ENCODE peak calls at places on chromosome 14, in ten cellular contexts. B is SK-N-SH, M is GM12892, D is H1, Q is transverse colon, R is GM23338, G is GM12891, W is stomach, J is HCT116, H is prostate gland. V is an unnamed sample.

GRCh38 chr14:29865299-29865698 is 62.3 kb downstream of the PRKD1 start:
- DNase-seq in G (no peak), M (no peak), Q (no peak), D (no peak), J (no peak), H (no peak), B (no peak), W (no peak), R (no peak), V (no peak)

GRCh38 chr14:54529811-54530210 is 20.1 kb downstream of the CGRRF1 start:
- DNase-seq in J (no peak), R (no peak), M (no peak), H (peak), D (no peak), B (no peak), W (no peak), Q (peak), G (no peak), V (no peak)

GRCh38 chr14:55333785-55334485 is 62.7 kb downstream of the FBXO34 start:
- DNase-seq in H (no peak), D (no peak), R (no peak), Q (no peak), B (no peak), M (no peak), J (no peak), W (no peak), G (no peak), V (no peak)

GRCh38 chr14:50228313-50228712 is 3.1 kb downstream of the SOS2 start:
- DNase-seq in M (no peak), J (no peak), Q (no peak), D (no peak), G (no peak), H (no peak), R (no peak), W (no peak), B (no peak), V (no peak)

GRCh38 chr14:70257526-70257925 is 68.8 kb upstream of the SLC8A3 start:
- DNase-seq in J (peak), R (peak), W (no peak), M (no peak), G (no peak), D (peak), Q (peak), B (no peak), H (no peak), V (no peak)

GRCh38 chr14:32009221-32009620 is 67.9 kb upstream of the ARHGAP5 start:
- DNase-seq in D (no peak), W (no peak), M (no peak), Q (no peak), B (no peak), J (no peak), H (no peak), R (no peak), G (no peak), V (no peak)

GRCh38 chr14:92093320-92093719 is 13.1 kb downstream of the ATXN3 start:
- DNase-seq in Q (no peak), W (no peak), D (no peak), J (no peak), R (peak), M (no peak), G (no peak), B (peak), H (no peak), V (no peak)

GRCh38 chr14:62691613-62692489 is 353.4 kb downstream of the KCNH5 start:
- DNase-seq in G (no peak), R (no peak), Q (no peak), M (no peak), B (no peak), H (peak), D (no peak), W (peak), J (no peak), V (no peak)

GRCh38 chr14:96243785-96244184 is 12.2 kb upstream of the BDKRB1 start:
- DNase-seq in D (no peak), M (no peak), B (no peak), W (no peak), G (no peak), H (no peak), Q (no peak), J (no peak), R (no peak), V (no peak)

GRCh38 chr14:39812532-39813320 is 380.5 kb upstream of the FBXO33 start:
- DNase-seq in D (no peak), Q (no peak), W (no peak), G (no peak), B (no peak), J (no peak), H (no peak), M (no peak), R (no peak), V (no peak)

GRCh38 chr14:53924754-53925153 is 31.9 kb downstream of the BMP4 start:
- DNase-seq in B (no peak), W (no peak), G (no peak), D (no peak), H (no peak), M (no peak), Q (no peak), R (no peak), J (peak), V (no peak)

GRCh38 chr14:80607430-80608200 is 333.9 kb downstream of the CEP128 start:
- DNase-seq in W (no peak), D (no peak), M (no peak), J (no peak), G (no peak), H (no peak), B (no peak), Q (no peak), R (no peak), V (no peak)

GRCh38 chr14:32329690-32330290 is 692 bp downstream of the AKAP6 start:
- DNase-seq in G (no peak), J (no peak), B (no peak), M (no peak), R (no peak), Q (no peak), W (no peak), D (no peak), H (no peak), V (no peak)

GRCh38 chr14:55976619-55977018 is 141.6 kb upstream of the PELI2 start:
- DNase-seq in Q (peak), B (no peak), M (no peak), D (no peak), G (no peak), R (no peak), W (no peak), J (no peak), H (peak), V (no peak)

GRCh38 chr14:94787655-94788054 is 17.7 kb upstream of the GSC start:
- DNase-seq in J (no peak), G (no peak), W (no peak), M (no peak), D (no peak), H (no peak), R (no peak), Q (no peak), B (no peak), V (no peak)
- TF ChIP-seq POLR2AphosphoS5 in J (no peak), G (no peak), W (no peak), M (no peak), D (no peak), H (no peak), R (no peak), Q (no peak), B (no peak), V (no peak)

GRCh38 chr14:102213984-102214658 is 74.4 kb downstream of the WDR20 start:
- DNase-seq in G (no peak), B (no peak), H (no peak), D (no peak), M (no peak), R (peak), J (no peak), Q (no peak), W (no peak), V (no peak)
- TF ChIP-seq POLR2AphosphoS5 in G (no peak), B (no peak), H (no peak), D (no peak), M (no peak), R (no peak), J (no peak), Q (no peak), W (no peak), V (no peak)

GRCh38 chr14:24275524-24276139 is 4.2 kb upstream of the RABGGTA start:
- DNase-seq in D (no peak), W (no peak), G (no peak), M (no peak), Q (no peak), B (no peak), J (no peak), R (peak), H (no peak), V (no peak)

GRCh38 chr14:24274101-24274543 is 2.7 kb upstream of the RABGGTA start:
- DNase-seq in M (peak), B (no peak), R (peak), J (no peak), G (peak), H (no peak), D (no peak), Q (no peak), W (peak), V (no peak)

GRCh38 chr14:24280797-24281460 is 9.5 kb upstream of the RABGGTA start:
- DNase-seq in W (no peak), D (no peak), R (no peak), M (no peak), J (no peak), G (no peak), Q (no peak), H (no peak), B (no peak), V (no peak)

GRCh38 chr14:24279301-24280186 is 8.1 kb upstream of the RABGGTA start:
- DNase-seq in W (no peak), H (no peak), M (no peak), B (peak), Q (no peak), J (no peak), R (no peak), D (no peak), G (no peak), V (no peak)

GRCh38 chr14:24277606-24278321 is 6.4 kb upstream of the RABGGTA start:
- DNase-seq in R (no peak), B (no peak), D (no peak), G (no peak), Q (peak), W (no peak), M (no peak), H (no peak), J (no peak), V (no peak)
- TF ChIP-seq POLR2AphosphoS5 in R (no peak), B (no peak), D (no peak), G (no peak), Q (no peak), W (no peak), M (no peak), H (no peak), J (no peak), V (no peak)

GRCh38 chr14:75437201-75438143 is 9.7 kb downstream of the JDP2 start:
- DNase-seq in W (no peak), B (no peak), R (no peak), G (no peak), J (no peak), H (no peak), D (no peak), M (no peak), Q (no peak), V (no peak)
- TF ChIP-seq POLR2AphosphoS5 in W (no peak), B (no peak), R (no peak), G (no peak), J (no peak), H (no peak), D (no peak), M (no peak), Q (no peak), V (no peak)

DNA sequence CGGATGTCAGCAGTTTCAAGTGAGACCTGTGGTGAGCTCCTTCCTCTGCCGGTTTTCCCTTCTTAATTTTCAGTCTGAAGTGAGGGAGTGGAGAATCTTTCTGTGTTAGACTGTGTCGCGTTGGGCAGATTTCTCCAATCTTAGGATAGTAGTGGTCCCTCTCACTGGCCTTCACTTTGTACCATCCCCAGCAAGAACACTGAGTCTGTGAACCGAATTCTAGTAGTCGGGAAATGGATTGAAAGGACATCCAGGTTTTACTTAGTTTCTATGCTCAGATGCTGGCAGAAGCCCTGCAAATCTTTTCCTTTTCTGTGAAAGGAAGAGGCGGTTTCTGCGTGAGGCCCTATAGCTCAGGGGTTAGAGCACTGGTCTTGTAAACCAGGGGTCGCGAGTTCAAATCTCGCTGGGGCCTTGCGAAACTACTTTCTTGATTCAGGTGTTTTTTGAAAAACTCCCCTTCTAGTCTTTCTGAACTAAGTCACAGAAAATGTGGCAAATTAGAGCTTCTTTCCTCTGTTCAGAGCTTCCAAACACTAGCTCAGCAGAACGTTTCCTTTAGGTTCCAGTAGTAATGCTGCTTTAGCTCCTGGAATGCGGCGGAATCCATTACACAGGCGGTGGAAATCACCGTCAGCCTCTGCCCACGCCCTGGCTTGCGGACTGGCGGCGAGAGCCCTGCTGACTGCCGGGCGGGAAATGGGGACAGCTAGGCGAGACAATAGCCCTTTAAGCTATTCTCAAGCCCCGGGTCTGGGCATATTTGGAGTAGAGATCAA is 2.8 kb upstream of the RNASE4 start:
- DNase-seq in B (peak), Q (peak), W (peak), G (no peak), H (peak), M (no peak), R (peak), J (peak), D (no peak), V (peak)
- TF ChIP-seq POLR2AphosphoS5 in B (no peak), Q (peak), W (peak), G (no peak), H (peak), M (no peak), R (no peak), J (no peak), D (no peak), V (no peak)

DNA sequence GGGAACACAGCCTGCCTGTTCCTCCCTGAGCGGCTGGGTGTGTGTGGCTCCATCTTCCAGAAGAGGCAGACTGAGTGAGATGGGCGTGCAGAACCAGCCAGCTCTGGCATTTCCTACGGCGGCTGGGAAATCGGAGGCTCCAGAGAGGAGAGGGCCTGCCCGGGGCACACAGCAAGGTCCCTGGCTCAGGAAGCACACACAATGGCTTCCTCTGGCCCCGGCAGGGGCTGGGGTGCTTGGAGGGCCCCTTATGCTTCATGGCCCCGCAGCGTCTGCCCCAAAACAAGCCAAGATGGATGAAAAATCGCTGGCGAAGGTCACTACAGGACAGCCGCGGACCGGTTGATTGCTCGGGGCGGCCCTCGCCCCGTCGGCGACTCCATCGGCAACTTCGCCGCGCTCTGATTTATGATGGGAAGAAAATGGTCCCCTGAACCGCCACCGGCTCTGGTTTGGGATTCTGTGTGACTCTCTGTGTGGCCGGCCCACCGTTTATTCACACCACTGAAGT is 191.5 kb upstream of the C14orf180 start:
- DNase-seq in H (no peak), Q (no peak), G (no peak), J (no peak), W (peak), D (no peak), B (no peak), R (no peak), M (no peak), V (peak)
- TF ChIP-seq POLR2AphosphoS5 in H (no peak), Q (no peak), G (no peak), J (no peak), W (no peak), D (no peak), B (no peak), R (no peak), M (no peak), V (no peak)

DNA sequence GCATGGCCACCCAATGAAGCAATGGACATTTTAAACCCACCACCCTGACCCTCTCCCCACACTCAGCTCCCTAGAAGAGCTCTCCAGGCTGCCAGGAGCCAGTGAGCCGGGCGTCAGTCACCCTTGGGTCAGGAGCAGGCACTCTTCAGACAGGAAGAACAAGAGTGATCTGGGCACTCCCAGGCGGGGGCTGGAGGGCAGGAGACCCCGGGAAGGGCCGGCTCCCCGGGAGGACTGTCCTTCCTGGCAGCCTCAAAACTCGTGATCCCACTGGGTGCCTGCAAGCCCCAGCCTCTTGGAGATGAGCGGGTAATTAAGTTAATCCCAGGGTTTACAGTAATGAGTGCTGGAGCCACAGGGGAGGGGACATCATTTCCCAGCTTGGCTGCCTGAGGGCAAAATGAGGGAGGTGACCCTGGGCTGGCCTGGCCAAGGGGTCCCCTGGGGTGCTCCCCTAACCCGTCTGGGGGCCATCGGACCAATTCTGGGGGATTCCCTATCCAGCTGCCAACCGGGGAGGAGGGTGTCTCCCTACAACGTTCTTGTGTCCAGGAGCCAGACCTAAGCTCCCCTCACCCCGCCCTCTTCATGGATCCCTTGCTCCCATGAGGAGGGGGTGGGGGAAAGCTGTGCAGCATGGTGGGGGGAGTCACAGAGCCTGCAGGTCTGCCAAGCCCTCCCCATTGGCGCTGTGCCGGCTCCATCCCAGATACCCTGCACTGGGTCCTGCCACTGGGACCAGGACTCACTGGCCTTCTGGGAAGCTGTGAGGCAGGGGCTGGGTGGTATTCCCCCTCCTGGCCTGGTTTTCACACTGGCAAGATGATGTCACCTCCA is 59.2 kb downstream of the CCNK start:
- DNase-seq in B (peak), D (no peak), Q (no peak), M (no peak), H (no peak), R (no peak), J (no peak), G (no peak), W (no peak), V (no peak)
- TF ChIP-seq POLR2AphosphoS5 in B (no peak), D (no peak), Q (no peak), M (no peak), H (no peak), R (no peak), J (no peak), G (no peak), W (no peak), V (no peak)

GRCh38 chr14:65137648-65138317 is 35.5 kb upstream of the MAX start:
- DNase-seq in Q (no peak), R (no peak), G (no peak), B (no peak), J (no peak), D (no peak), H (no peak), W (no peak), M (no peak), V (no peak)

GRCh38 chr14:65141523-65141922 is 39.2 kb upstream of the MAX start:
- DNase-seq in B (no peak), R (no peak), D (no peak), J (no peak), H (no peak), M (no peak), Q (no peak), G (no peak), W (no peak), V (no peak)

GRCh38 chr14:65144170-65144569 is 41.9 kb upstream of the MAX start:
- DNase-seq in D (no peak), B (no peak), G (no peak), H (no peak), J (no peak), M (no peak), Q (no peak), W (no peak), R (no peak), V (no peak)

DNA sequence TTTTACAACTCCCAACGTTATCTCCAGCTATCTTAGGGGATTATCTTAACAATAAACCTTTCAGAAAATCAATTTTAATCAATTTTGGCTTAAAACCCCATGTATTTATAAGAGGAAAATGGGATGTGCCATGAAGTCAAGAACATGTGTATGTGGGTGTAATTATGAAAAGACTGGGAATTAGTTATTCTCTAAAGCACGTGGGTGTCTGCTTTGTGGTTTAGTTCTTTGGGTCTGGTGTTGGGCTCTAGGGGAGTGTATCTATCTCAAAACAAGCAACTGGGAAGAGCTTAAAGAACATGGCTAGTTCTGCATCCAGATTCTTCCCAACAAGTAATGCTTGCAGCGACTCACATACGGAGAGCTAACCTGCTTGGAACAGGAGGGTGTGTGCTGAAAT is 40.1 kb upstream of the MAX start:
- DNase-seq in R (no peak), J (no peak), W (no peak), M (no peak), D (no peak), Q (no peak), G (no peak), B (no peak), H (no peak), V (no peak)
- TF ChIP-seq POLR2AphosphoS5 in R (no peak), J (no peak), W (no peak), M (no peak), D (no peak), Q (no peak), G (no peak), B (no peak), H (no peak), V (no peak)

GRCh38 chr14:68895304-68895703 is 83.8 kb downstream of the ACTN1 start:
- DNase-seq in B (no peak), G (no peak), H (no peak), M (no peak), W (no peak), D (no peak), R (no peak), J (no peak), Q (no peak), V (no peak)

GRCh38 chr14:68894802-68895201 is 84.3 kb downstream of the ACTN1 start:
- DNase-seq in D (no peak), J (no peak), H (no peak), M (no peak), R (no peak), G (no peak), B (no peak), Q (no peak), W (no peak), V (no peak)

GRCh38 chr14:68892961-68893360 is 86.1 kb downstream of the ACTN1 start:
- DNase-seq in J (no peak), Q (no peak), H (no peak), G (no peak), W (no peak), B (no peak), M (no peak), R (no peak), D (no peak), V (peak)

GRCh38 chr14:68893566-68893965 is 85.5 kb downstream of the ACTN1 start:
- DNase-seq in G (no peak), R (no peak), B (no peak), J (no peak), Q (no peak), H (no peak), M (no peak), D (no peak), W (no peak), V (peak)

GRCh38 chr14:68894123-68894522 is 85.0 kb downstream of the ACTN1 start:
- DNase-seq in Q (peak), J (no peak), G (no peak), R (no peak), D (no peak), M (no peak), B (no peak), W (no peak), H (no peak), V (peak)
- TF ChIP-seq POLR2AphosphoS5 in Q (peak), J (no peak), G (no peak), R (no peak), D (no peak), M (no peak), B (no peak), W (peak), H (peak), V (peak)

DNA sequence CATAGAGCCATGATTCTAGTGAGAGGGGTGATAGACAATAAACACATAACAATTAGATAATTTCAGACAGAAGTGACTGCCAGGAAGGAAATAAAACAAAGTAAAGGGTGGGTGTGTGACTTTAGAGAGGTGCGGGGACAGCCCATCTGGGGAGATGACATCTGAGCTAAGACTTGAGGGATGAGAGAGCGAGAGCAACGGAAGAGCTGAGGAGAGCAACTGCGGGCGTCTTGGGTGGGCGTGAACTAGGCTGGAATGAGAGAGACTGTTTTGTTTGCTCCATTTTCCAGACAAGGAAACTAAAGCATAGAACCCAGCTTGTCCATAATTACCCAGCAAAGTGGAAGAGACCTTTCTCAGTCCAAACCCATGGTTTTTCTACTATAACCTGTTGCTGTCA is 25.3 kb downstream of the NRXN3 start:
- DNase-seq in Q (no peak), W (no peak), B (no peak), H (no peak), D (no peak), G (no peak), J (no peak), R (no peak), M (no peak), V (no peak)
- TF ChIP-seq POLR2AphosphoS5 in Q (no peak), W (no peak), B (no peak), H (no peak), D (no peak), G (no peak), J (no peak), R (no peak), M (no peak), V (no peak)